ENCODE peak calls at places on chromosome 9, in six cellular contexts. One of them, this sample, is unnamed.
A peak's percentile ranks its signal among the peaks of the same experiment; 100 is the strongest.

GRCh38 chr9:12766357-12766756 is 8.5 kb upstream of the LURAP1L start:
- ATAC-seq in K562: no peak
- ATAC-seq in HepG2: no peak
- ATAC-seq in A549: no peak
- ATAC-seq in upper lobe of left lung: peak; percentile 31
- ATAC-seq in GM12878: no peak
- ATAC-seq in this sample: no peak

GRCh38 chr9:71552480-71552879 is 215.8 kb downstream of the CEMIP2 start:
- ATAC-seq in K562: no peak
- ATAC-seq in HepG2: no peak
- ATAC-seq in A549: no peak
- ATAC-seq in upper lobe of left lung: no peak
- ATAC-seq in GM12878: no peak
- ATAC-seq in this sample: no peak

GRCh38 chr9:96057155-96057554 is 181.7 kb downstream of the ERCC6L2 start:
- ATAC-seq in K562: no peak
- ATAC-seq in HepG2: no peak
- ATAC-seq in A549: no peak
- ATAC-seq in upper lobe of left lung: no peak
- ATAC-seq in GM12878: no peak
- ATAC-seq in this sample: no peak

GRCh38 chr9:121252104-121252851 is 15.7 kb upstream of the GSN start:
- ATAC-seq in K562: no peak
- ATAC-seq in HepG2: no peak
- ATAC-seq in A549: no peak
- ATAC-seq in upper lobe of left lung: no peak
- ATAC-seq in GM12878: no peak
- ATAC-seq in this sample: no peak

GRCh38 chr9:71990466-71990865 is 69.9 kb downstream of the C9orf57 start:
- ATAC-seq in K562: no peak
- ATAC-seq in HepG2: no peak
- ATAC-seq in A549: no peak
- ATAC-seq in upper lobe of left lung: no peak
- ATAC-seq in GM12878: no peak
- ATAC-seq in this sample: no peak

GRCh38 chr9:110755179-110755578 is 86.6 kb downstream of the MUSK start:
- ATAC-seq in K562: no peak
- ATAC-seq in HepG2: no peak
- ATAC-seq in A549: no peak
- ATAC-seq in upper lobe of left lung: no peak
- ATAC-seq in GM12878: no peak
- ATAC-seq in this sample: no peak

GRCh38 chr9:89996106-89996505 is 391.3 kb downstream of the GADD45G start:
- ATAC-seq in K562: no peak
- ATAC-seq in HepG2: no peak
- ATAC-seq in A549: no peak
- ATAC-seq in upper lobe of left lung: no peak
- ATAC-seq in GM12878: no peak
- ATAC-seq in this sample: no peak

GRCh38 chr9:2768330-2768729 is 51.0 kb downstream of the KCNV2 start:
- ATAC-seq in K562: no peak
- ATAC-seq in HepG2: no peak
- ATAC-seq in A549: peak; percentile 28
- ATAC-seq in upper lobe of left lung: no peak
- ATAC-seq in GM12878: no peak
- ATAC-seq in this sample: no peak

GRCh38 chr9:121924700-121925099 is 168.4 kb downstream of the TTLL11 start:
- ATAC-seq in K562: no peak
- ATAC-seq in HepG2: no peak
- ATAC-seq in A549: no peak
- ATAC-seq in upper lobe of left lung: no peak
- ATAC-seq in GM12878: no peak
- ATAC-seq in this sample: no peak

GRCh38 chr9:116219686-116220085 is 66.1 kb downstream of the PAPPA start:
- ATAC-seq in K562: peak; percentile 89
- ATAC-seq in HepG2: no peak
- ATAC-seq in A549: no peak
- ATAC-seq in upper lobe of left lung: peak; percentile 23
- ATAC-seq in GM12878: no peak
- ATAC-seq in this sample: no peak

GRCh38 chr9:95435074-95435728 is 81.6 kb downstream of the PTCH1 start:
- ATAC-seq in K562: peak; percentile 87
- ATAC-seq in HepG2: no peak
- ATAC-seq in A549: no peak
- ATAC-seq in upper lobe of left lung: no peak
- ATAC-seq in GM12878: no peak
- ATAC-seq in this sample: no peak

GRCh38 chr9:109831996-109832395 is 52.0 kb downstream of the PALM2AKAP2 start:
- ATAC-seq in K562: no peak
- ATAC-seq in HepG2: no peak
- ATAC-seq in A549: no peak
- ATAC-seq in upper lobe of left lung: no peak
- ATAC-seq in GM12878: no peak
- ATAC-seq in this sample: peak; percentile 48

GRCh38 chr9:29939559-29939958 is 2366.3 kb upstream of the C9orf72 start:
- ATAC-seq in K562: no peak
- ATAC-seq in HepG2: no peak
- ATAC-seq in A549: no peak
- ATAC-seq in upper lobe of left lung: no peak
- ATAC-seq in GM12878: peak; percentile 59
- ATAC-seq in this sample: no peak

GRCh38 chr9:2192356-2192979 is 177.3 kb downstream of the SMARCA2 start:
- ATAC-seq in K562: no peak
- ATAC-seq in HepG2: no peak
- ATAC-seq in A549: no peak
- ATAC-seq in upper lobe of left lung: no peak
- ATAC-seq in GM12878: no peak
- ATAC-seq in this sample: no peak

GRCh38 chr9:20083417-20083816 is 294.6 kb upstream of the SLC24A2 start:
- ATAC-seq in K562: no peak
- ATAC-seq in HepG2: no peak
- ATAC-seq in A549: no peak
- ATAC-seq in upper lobe of left lung: no peak
- ATAC-seq in GM12878: no peak
- ATAC-seq in this sample: no peak

GRCh38 chr9:114484854-114485443 is 20.3 kb downstream of the WHRN start:
- ATAC-seq in K562: peak; percentile 68
- ATAC-seq in HepG2: no peak
- ATAC-seq in A549: no peak
- ATAC-seq in upper lobe of left lung: no peak
- ATAC-seq in GM12878: peak; percentile 59
- ATAC-seq in this sample: no peak

GRCh38 chr9:108894225-108894997 is 32.3 kb downstream of the ACTL7A start:
- ATAC-seq in K562: no peak
- ATAC-seq in HepG2: peak; percentile 93
- ATAC-seq in A549: no peak
- ATAC-seq in upper lobe of left lung: no peak
- ATAC-seq in GM12878: no peak
- ATAC-seq in this sample: no peak

GRCh38 chr9:34197756-34198711 is 19.2 kb downstream of the UBAP1 start:
- ATAC-seq in K562: no peak
- ATAC-seq in HepG2: peak; percentile 66
- ATAC-seq in A549: peak; percentile 61
- ATAC-seq in upper lobe of left lung: no peak
- ATAC-seq in GM12878: peak; percentile 62
- ATAC-seq in this sample: no peak

GRCh38 chr9:131805803-131806202 is 65.9 kb upstream of the RAPGEF1 start:
- ATAC-seq in K562: no peak
- ATAC-seq in HepG2: no peak
- ATAC-seq in A549: no peak
- ATAC-seq in upper lobe of left lung: no peak
- ATAC-seq in GM12878: no peak
- ATAC-seq in this sample: no peak

GRCh38 chr9:78777747-78778146 is 480.8 kb downstream of the PSAT1 start:
- ATAC-seq in K562: no peak
- ATAC-seq in HepG2: no peak
- ATAC-seq in A549: no peak
- ATAC-seq in upper lobe of left lung: no peak
- ATAC-seq in GM12878: no peak
- ATAC-seq in this sample: no peak

GRCh38 chr9:89038354-89039091 is 47.3 kb downstream of the S1PR3 start:
- ATAC-seq in K562: no peak
- ATAC-seq in HepG2: no peak
- ATAC-seq in A549: no peak
- ATAC-seq in upper lobe of left lung: peak; percentile 89
- ATAC-seq in GM12878: no peak
- ATAC-seq in this sample: peak; percentile 91

GRCh38 chr9:88183798-88184495 is 45.7 kb upstream of the SPATA31C2 start:
- ATAC-seq in K562: no peak
- ATAC-seq in HepG2: no peak
- ATAC-seq in A549: no peak
- ATAC-seq in upper lobe of left lung: no peak
- ATAC-seq in GM12878: no peak
- ATAC-seq in this sample: no peak

GRCh38 chr9:15416880-15417279 is 5.8 kb upstream of the SNAPC3 start:
- ATAC-seq in K562: peak; percentile 82
- ATAC-seq in HepG2: peak; percentile 80
- ATAC-seq in A549: peak; percentile 77
- ATAC-seq in upper lobe of left lung: peak; percentile 58
- ATAC-seq in GM12878: peak; percentile 77
- ATAC-seq in this sample: peak; percentile 41

DNA sequence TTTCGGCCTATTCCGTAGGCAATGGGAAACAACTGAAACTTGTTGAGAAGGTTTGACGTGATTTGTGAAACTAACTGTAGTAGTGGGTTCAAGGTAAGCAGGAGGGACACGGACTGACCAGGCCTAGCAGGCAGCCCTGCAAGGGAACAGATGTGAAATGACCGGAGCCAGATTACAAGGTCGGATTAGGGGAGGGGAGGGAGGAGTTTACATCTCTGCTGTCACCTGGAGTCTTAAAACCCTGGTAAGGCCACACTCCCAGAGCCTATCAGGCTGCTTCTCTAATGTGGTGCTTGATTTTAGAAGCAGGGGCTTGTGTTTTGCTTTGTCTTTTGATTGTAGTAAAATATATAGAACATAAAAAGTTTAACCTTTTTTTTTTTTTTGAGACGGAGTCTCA is 3.5 kb upstream of the SPTAN1 start:
- ATAC-seq in K562: no peak
- ATAC-seq in HepG2: no peak
- ATAC-seq in A549: no peak
- ATAC-seq in upper lobe of left lung: no peak
- ATAC-seq in GM12878: no peak
- ATAC-seq in this sample: no peak
- TF ChIP-seq CTCF in K562: no peak
- TF ChIP-seq CTCF in HepG2: no peak
- TF ChIP-seq CTCF in A549: no peak
- TF ChIP-seq CTCF in upper lobe of left lung: no peak
- TF ChIP-seq CTCF in GM12878: no peak
- TF ChIP-seq CTCF in this sample: no peak

GRCh38 chr9:136852664-136853595 is 784 bp downstream of the MAMDC4 start:
- ATAC-seq in K562: no peak
- ATAC-seq in HepG2: no peak
- ATAC-seq in A549: no peak
- ATAC-seq in upper lobe of left lung: no peak
- ATAC-seq in GM12878: no peak
- ATAC-seq in this sample: no peak

GRCh38 chr9:136854842-136855460 is 2.8 kb downstream of the MAMDC4 start:
- ATAC-seq in K562: no peak
- ATAC-seq in HepG2: no peak
- ATAC-seq in A549: no peak
- ATAC-seq in upper lobe of left lung: no peak
- ATAC-seq in GM12878: no peak
- ATAC-seq in this sample: no peak

GRCh38 chr9:136855461-136856077 is 3.4 kb downstream of the MAMDC4 start:
- ATAC-seq in K562: no peak
- ATAC-seq in HepG2: no peak
- ATAC-seq in A549: no peak
- ATAC-seq in upper lobe of left lung: no peak
- ATAC-seq in GM12878: no peak
- ATAC-seq in this sample: no peak

GRCh38 chr9:136853596-136854112 is 1.5 kb downstream of the MAMDC4 start:
- ATAC-seq in K562: no peak
- ATAC-seq in HepG2: no peak
- ATAC-seq in A549: no peak
- ATAC-seq in upper lobe of left lung: no peak
- ATAC-seq in GM12878: peak; percentile 20
- ATAC-seq in this sample: no peak

GRCh38 chr9:136854113-136854841 is 2.1 kb downstream of the MAMDC4 start:
- ATAC-seq in K562: no peak
- ATAC-seq in HepG2: no peak
- ATAC-seq in A549: no peak
- ATAC-seq in upper lobe of left lung: no peak
- ATAC-seq in GM12878: no peak
- ATAC-seq in this sample: no peak
- H3K4me1 ChIP-seq in K562: peaks cover 96% of the 10 kb centered on the region
- H3K4me1 ChIP-seq in HepG2: peaks cover 40% of the 10 kb centered on the region
- H3K4me1 ChIP-seq in A549: peaks cover 70% of the 10 kb centered on the region
- H3K4me1 ChIP-seq in upper lobe of left lung: peaks cover 11% of the 10 kb centered on the region
- H3K4me1 ChIP-seq in GM12878: peaks cover 7% of the 10 kb centered on the region
- H3K4me1 ChIP-seq in this sample: no peaks in the 10 kb centered on the region

DNA sequence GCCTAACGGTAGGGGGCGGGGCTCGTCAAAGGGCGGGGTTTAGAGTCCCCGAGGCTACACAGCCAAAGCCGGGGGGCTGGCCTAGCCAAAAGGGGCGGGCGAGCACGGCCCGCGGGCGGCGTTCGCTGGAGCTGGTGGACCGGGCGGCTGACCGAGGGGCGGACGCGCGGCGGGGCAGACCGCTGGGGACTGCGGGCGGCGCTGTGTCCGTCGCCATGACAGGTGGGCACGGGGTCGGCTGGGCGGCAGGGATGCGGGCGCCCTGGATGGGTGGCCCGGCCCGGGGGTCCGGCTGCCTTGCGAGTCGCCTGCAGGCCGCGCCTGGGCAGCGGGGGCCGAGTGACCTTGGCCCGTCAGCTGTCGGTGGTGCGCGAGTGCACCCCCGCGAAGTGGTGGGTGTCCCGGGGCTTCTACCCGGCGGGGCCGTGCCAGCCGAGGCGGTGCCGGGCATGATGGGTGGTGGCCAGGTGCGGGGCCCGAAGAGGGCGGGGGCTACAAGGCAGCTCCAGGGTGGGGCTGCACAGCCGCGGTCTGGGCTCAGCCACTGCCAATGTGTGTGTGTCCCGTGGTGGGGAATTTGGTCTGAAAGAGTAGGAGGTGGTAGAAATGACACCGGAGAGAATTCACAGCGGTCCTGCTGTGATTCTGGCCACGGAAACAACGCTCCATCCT is at the start of gene CARD19:
- ATAC-seq in K562: no peak
- ATAC-seq in HepG2: peak; percentile 67
- ATAC-seq in A549: peak; percentile 32
- ATAC-seq in upper lobe of left lung: peak; percentile 13
- ATAC-seq in GM12878: peak; percentile 64
- ATAC-seq in this sample: peak; percentile 18
- TF ChIP-seq EP300 in K562: no peak
- TF ChIP-seq EP300 in HepG2: no peak
- TF ChIP-seq EP300 in A549: no peak
- TF ChIP-seq EP300 in upper lobe of left lung: no peak
- TF ChIP-seq EP300 in GM12878: no peak
- TF ChIP-seq EP300 in this sample: no peak

DNA sequence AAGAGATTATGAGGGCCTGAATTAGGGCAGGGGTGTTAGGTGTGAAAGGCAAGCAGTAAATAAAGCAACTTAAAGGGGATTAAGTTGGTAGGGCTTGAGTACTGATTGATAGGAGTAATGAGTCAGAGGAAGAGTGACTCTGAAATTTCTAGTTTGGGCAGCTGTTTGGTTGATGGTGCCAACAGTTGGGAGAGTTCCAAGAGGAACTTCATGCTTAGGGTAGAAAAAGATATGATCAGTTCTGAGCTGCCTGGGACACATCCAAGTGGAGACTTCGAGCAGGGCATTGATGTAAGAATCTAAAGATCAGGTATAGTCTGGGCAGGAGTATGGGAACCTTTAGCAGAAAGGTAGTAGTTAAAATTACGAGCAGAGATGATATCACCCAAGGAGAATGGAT is 10.2 kb downstream of the MAMDC2 start:
- ATAC-seq in K562: no peak
- ATAC-seq in HepG2: no peak
- ATAC-seq in A549: no peak
- ATAC-seq in upper lobe of left lung: no peak
- ATAC-seq in GM12878: no peak
- ATAC-seq in this sample: no peak
- TF ChIP-seq CTCF in K562: no peak
- TF ChIP-seq CTCF in HepG2: no peak
- TF ChIP-seq CTCF in A549: no peak
- TF ChIP-seq CTCF in upper lobe of left lung: no peak
- TF ChIP-seq CTCF in GM12878: no peak
- TF ChIP-seq CTCF in this sample: no peak

This sample was measured in gastroesophageal sphincter.